ENCODE peak calls at places on chromosomes 2 and 18, in eight cellular contexts. One of them, this sample, is unnamed.

GRCh38 chr2:164671664-164672396 is 50.5 kb upstream of the GRB14 start:
- DNase-seq in SK-N-SH: no peak
- DNase-seq in Panc1: no peak
- DNase-seq in neural progenitor cell: no peak
- DNase-seq in astrocyte: peak; percentile 39
- DNase-seq in IMR-90: no peak
- DNase-seq in ascending aorta: no peak
- DNase-seq in cardiac muscle cell: no peak
- DNase-seq in this sample: no peak

GRCh38 chr2:182870227-182870626 is 3.8 kb upstream of the FRZB start:
- DNase-seq in SK-N-SH: no peak
- DNase-seq in Panc1: no peak
- DNase-seq in neural progenitor cell: peak; percentile 65
- DNase-seq in astrocyte: no peak
- DNase-seq in IMR-90: no peak
- DNase-seq in ascending aorta: no peak
- DNase-seq in cardiac muscle cell: peak; percentile 55
- DNase-seq in this sample: peak; percentile 90

GRCh38 chr2:148998162-148998830 is 40.2 kb upstream of the LYPD6B start:
- DNase-seq in SK-N-SH: no peak
- DNase-seq in Panc1: no peak
- DNase-seq in neural progenitor cell: no peak
- DNase-seq in astrocyte: no peak
- DNase-seq in IMR-90: no peak
- DNase-seq in ascending aorta: no peak
- DNase-seq in cardiac muscle cell: no peak
- DNase-seq in this sample: no peak

GRCh38 chr18:13464432-13465125 is 246.0 kb downstream of the LDLRAD4 start:
- DNase-seq in SK-N-SH: no peak
- DNase-seq in Panc1: no peak
- DNase-seq in neural progenitor cell: no peak
- DNase-seq in astrocyte: peak; percentile 16
- DNase-seq in IMR-90: no peak
- DNase-seq in ascending aorta: peak; percentile 76
- DNase-seq in cardiac muscle cell: no peak
- DNase-seq in this sample: peak; percentile 33

GRCh38 chr2:232624554-232624842 is 8.9 kb upstream of the EFHD1 start:
- DNase-seq in SK-N-SH: no peak
- DNase-seq in Panc1: no peak
- DNase-seq in neural progenitor cell: no peak
- DNase-seq in astrocyte: no peak
- DNase-seq in IMR-90: no peak
- DNase-seq in ascending aorta: no peak
- DNase-seq in cardiac muscle cell: no peak
- DNase-seq in this sample: no peak

GRCh38 chr2:48943436-48943835 is 187.9 kb upstream of the LHCGR start:
- DNase-seq in SK-N-SH: no peak
- DNase-seq in Panc1: no peak
- DNase-seq in neural progenitor cell: no peak
- DNase-seq in astrocyte: peak; percentile 67
- DNase-seq in IMR-90: peak; percentile 16
- DNase-seq in ascending aorta: no peak
- DNase-seq in cardiac muscle cell: no peak
- DNase-seq in this sample: no peak

GRCh38 chr2:223759569-223760430 is 77.6 kb downstream of the AP1S3 start:
- DNase-seq in SK-N-SH: no peak
- DNase-seq in Panc1: peak; percentile 78
- DNase-seq in neural progenitor cell: no peak
- DNase-seq in astrocyte: peak; percentile 68
- DNase-seq in IMR-90: peak; percentile 54
- DNase-seq in ascending aorta: no peak
- DNase-seq in cardiac muscle cell: no peak
- DNase-seq in this sample: no peak

GRCh38 chr2:138180691-138181386 is 216.6 kb downstream of the HNMT start:
- DNase-seq in SK-N-SH: peak; percentile 2
- DNase-seq in Panc1: no peak
- DNase-seq in neural progenitor cell: peak; percentile 29
- DNase-seq in astrocyte: no peak
- DNase-seq in IMR-90: no peak
- DNase-seq in ascending aorta: no peak
- DNase-seq in cardiac muscle cell: peak; percentile 20
- DNase-seq in this sample: no peak

GRCh38 chr18:41645600-41646360 is 309.3 kb upstream of the PIK3C3 start:
- DNase-seq in SK-N-SH: no peak
- DNase-seq in Panc1: no peak
- DNase-seq in neural progenitor cell: no peak
- DNase-seq in astrocyte: no peak
- DNase-seq in IMR-90: no peak
- DNase-seq in ascending aorta: no peak
- DNase-seq in cardiac muscle cell: no peak
- DNase-seq in this sample: no peak

GRCh38 chr2:46945671-46946070 is 30.1 kb upstream of the MCFD2 start:
- DNase-seq in SK-N-SH: no peak
- DNase-seq in Panc1: no peak
- DNase-seq in neural progenitor cell: no peak
- DNase-seq in astrocyte: no peak
- DNase-seq in IMR-90: no peak
- DNase-seq in ascending aorta: no peak
- DNase-seq in cardiac muscle cell: no peak
- DNase-seq in this sample: no peak

GRCh38 chr2:16253291-16253690 is 312.9 kb downstream of the MYCN start:
- DNase-seq in SK-N-SH: no peak
- DNase-seq in Panc1: no peak
- DNase-seq in neural progenitor cell: no peak
- DNase-seq in astrocyte: no peak
- DNase-seq in IMR-90: no peak
- DNase-seq in ascending aorta: no peak
- DNase-seq in cardiac muscle cell: no peak
- DNase-seq in this sample: peak; percentile 33

DNA sequence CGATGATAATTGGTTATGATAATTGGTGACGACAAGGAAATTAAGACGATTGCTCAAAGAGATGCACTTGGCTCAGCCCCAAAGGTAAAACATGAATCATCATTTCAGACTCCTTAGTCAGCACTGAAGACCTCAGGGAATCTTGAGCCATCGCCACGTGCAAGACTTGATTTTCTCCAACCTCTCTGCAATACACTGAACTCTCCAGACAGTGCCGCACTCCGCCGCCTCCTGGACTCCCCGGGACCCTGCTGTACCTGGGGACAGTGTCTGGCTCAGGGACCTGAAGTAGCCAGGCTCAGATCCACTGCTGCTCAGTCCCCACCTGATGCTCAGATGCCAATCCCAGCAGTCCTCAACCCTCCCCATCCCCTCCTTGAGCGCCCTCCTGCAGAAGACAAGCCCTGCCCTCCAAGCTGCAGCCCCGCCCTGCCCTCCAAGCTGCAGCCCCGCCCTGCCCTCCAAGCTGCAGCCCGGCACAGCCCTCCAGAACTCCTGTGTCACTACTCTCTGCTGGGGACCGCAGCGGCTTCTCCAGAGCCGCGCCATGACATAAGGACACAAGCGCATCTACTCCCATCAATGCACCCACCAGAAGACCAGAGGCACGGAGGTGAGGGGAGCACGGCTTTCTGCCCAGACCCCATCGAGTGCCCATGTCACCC is 1.1 kb downstream of the TMEM18 start:
- DNase-seq in SK-N-SH: peak; percentile 66
- DNase-seq in Panc1: peak; percentile 84
- DNase-seq in neural progenitor cell: peak; percentile 80
- DNase-seq in astrocyte: peak; percentile 87
- DNase-seq in IMR-90: peak; percentile 91
- DNase-seq in ascending aorta: peak; percentile 76
- DNase-seq in cardiac muscle cell: no peak
- DNase-seq in this sample: peak; percentile 94
- TF ChIP-seq CTCF in SK-N-SH: peak; percentile 37
- TF ChIP-seq CTCF in Panc1: peak; percentile 57
- TF ChIP-seq CTCF in neural progenitor cell: peak; percentile 47
- TF ChIP-seq CTCF in astrocyte: peak; percentile 40
- TF ChIP-seq CTCF in IMR-90: peak; percentile 38
- TF ChIP-seq CTCF in ascending aorta: peak; percentile 23
- TF ChIP-seq CTCF in cardiac muscle cell: peak; percentile 51
- TF ChIP-seq CTCF in this sample: peak; percentile 42

GRCh38 chr2:98454073-98454472 is 9.4 kb downstream of the INPP4A start:
- DNase-seq in SK-N-SH: no peak
- DNase-seq in Panc1: no peak
- DNase-seq in neural progenitor cell: no peak
- DNase-seq in astrocyte: no peak
- DNase-seq in IMR-90: no peak
- DNase-seq in ascending aorta: no peak
- DNase-seq in cardiac muscle cell: no peak
- DNase-seq in this sample: peak; percentile 45
- H3K27ac ChIP-seq in SK-N-SH: peak overlapping the region; percentile 62
- H3K27ac ChIP-seq in Panc1: no peak overlapping the region
- H3K27ac ChIP-seq in neural progenitor cell: no peak overlapping the region
- H3K27ac ChIP-seq in astrocyte: no peak overlapping the region
- H3K27ac ChIP-seq in IMR-90: peak overlapping the region; percentile 12
- H3K27ac ChIP-seq in ascending aorta: no peak overlapping the region
- H3K27ac ChIP-seq in cardiac muscle cell: no peak overlapping the region
- H3K27ac ChIP-seq in this sample: no peak overlapping the region

DNA sequence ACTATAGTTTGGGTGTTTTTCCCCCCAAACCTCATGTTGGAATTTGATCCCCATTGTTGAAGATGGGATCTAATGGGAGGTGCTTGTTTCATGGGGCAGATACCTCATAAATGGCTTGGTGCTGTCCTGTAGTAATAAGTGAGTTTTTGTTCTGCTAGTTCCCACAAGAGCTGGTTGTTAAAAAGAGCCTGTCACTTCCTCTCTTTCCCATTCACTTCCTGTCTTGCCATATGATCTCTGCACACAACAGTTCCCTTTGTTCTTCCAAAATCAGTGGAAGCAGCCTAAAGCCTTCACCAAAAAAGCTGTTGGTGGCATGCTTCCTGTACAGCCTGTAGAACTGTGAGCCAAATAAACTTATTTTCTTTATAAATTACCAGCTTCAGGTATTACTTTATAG is 768.2 kb upstream of the VRK2 start:
- DNase-seq in SK-N-SH: no peak
- DNase-seq in Panc1: no peak
- DNase-seq in neural progenitor cell: no peak
- DNase-seq in astrocyte: no peak
- DNase-seq in IMR-90: no peak
- DNase-seq in ascending aorta: no peak
- DNase-seq in cardiac muscle cell: no peak
- DNase-seq in this sample: no peak
- H3K9me3 ChIP-seq in SK-N-SH: no peaks in the 10 kb centered on the region
- H3K9me3 ChIP-seq in Panc1: no peaks in the 10 kb centered on the region
- H3K9me3 ChIP-seq in neural progenitor cell: no peaks in the 10 kb centered on the region
- H3K9me3 ChIP-seq in astrocyte: no peaks in the 10 kb centered on the region
- H3K9me3 ChIP-seq in IMR-90: peaks cover 7% of the 10 kb centered on the region
- H3K9me3 ChIP-seq in ascending aorta: no peaks in the 10 kb centered on the region
- H3K9me3 ChIP-seq in cardiac muscle cell: no peaks in the 10 kb centered on the region
- H3K9me3 ChIP-seq in this sample: no peaks in the 10 kb centered on the region

GRCh38 chr2:55766947-55767346 is 73.3 kb upstream of the PNPT1 start:
- DNase-seq in SK-N-SH: no peak
- DNase-seq in Panc1: no peak
- DNase-seq in neural progenitor cell: no peak
- DNase-seq in astrocyte: no peak
- DNase-seq in IMR-90: no peak
- DNase-seq in ascending aorta: no peak
- DNase-seq in cardiac muscle cell: no peak
- DNase-seq in this sample: no peak

GRCh38 chr2:55772309-55772980 is 78.8 kb upstream of the PNPT1 start:
- DNase-seq in SK-N-SH: no peak
- DNase-seq in Panc1: no peak
- DNase-seq in neural progenitor cell: no peak
- DNase-seq in astrocyte: no peak
- DNase-seq in IMR-90: no peak
- DNase-seq in ascending aorta: no peak
- DNase-seq in cardiac muscle cell: no peak
- DNase-seq in this sample: no peak

GRCh38 chr2:55768991-55769390 is 75.3 kb upstream of the PNPT1 start:
- DNase-seq in SK-N-SH: no peak
- DNase-seq in Panc1: no peak
- DNase-seq in neural progenitor cell: no peak
- DNase-seq in astrocyte: peak; percentile 13
- DNase-seq in IMR-90: no peak
- DNase-seq in ascending aorta: no peak
- DNase-seq in cardiac muscle cell: no peak
- DNase-seq in this sample: no peak

GRCh38 chr2:55775828-55776227 is 82.2 kb upstream of the PNPT1 start:
- DNase-seq in SK-N-SH: no peak
- DNase-seq in Panc1: no peak
- DNase-seq in neural progenitor cell: no peak
- DNase-seq in astrocyte: no peak
- DNase-seq in IMR-90: no peak
- DNase-seq in ascending aorta: no peak
- DNase-seq in cardiac muscle cell: no peak
- DNase-seq in this sample: no peak

DNA sequence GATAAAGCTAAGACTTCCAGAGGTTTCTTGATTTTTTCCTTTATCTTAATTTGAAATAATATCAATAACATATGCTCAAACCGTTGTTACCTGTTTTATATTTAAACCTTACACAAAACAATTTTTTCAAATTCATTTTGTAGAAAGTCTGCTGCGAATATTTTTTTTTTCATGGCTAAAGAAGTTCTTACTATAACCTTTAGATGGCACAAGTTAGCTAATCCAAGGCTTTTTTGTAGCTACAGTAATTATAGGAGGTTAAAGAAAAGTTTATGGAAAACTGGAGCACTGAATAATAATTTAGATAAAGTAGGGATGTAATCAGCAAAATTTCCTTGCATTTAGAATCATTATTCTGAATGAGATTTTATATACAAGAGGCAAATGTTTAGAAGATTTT is 78.0 kb upstream of the PNPT1 start:
- DNase-seq in SK-N-SH: peak; percentile 26
- DNase-seq in Panc1: peak; percentile 25
- DNase-seq in neural progenitor cell: peak; percentile 8
- DNase-seq in astrocyte: peak; percentile 25
- DNase-seq in IMR-90: peak; percentile 67
- DNase-seq in ascending aorta: no peak
- DNase-seq in cardiac muscle cell: peak; percentile 35
- DNase-seq in this sample: no peak
- TF ChIP-seq CTCF in SK-N-SH: peak; percentile 85
- TF ChIP-seq CTCF in Panc1: peak; percentile 67
- TF ChIP-seq CTCF in neural progenitor cell: peak; percentile 69
- TF ChIP-seq CTCF in astrocyte: peak; percentile 56
- TF ChIP-seq CTCF in IMR-90: peak; percentile 91
- TF ChIP-seq CTCF in ascending aorta: peak; percentile 77
- TF ChIP-seq CTCF in cardiac muscle cell: peak; percentile 64
- TF ChIP-seq CTCF in this sample: peak; percentile 81

This sample was measured in endodermal cell.